ENCODE peak calls at places on chromosomes 1 and 21, in four cellular contexts. One of them, this sample, is unnamed.
A peak's percentile ranks its signal among the peaks of the same experiment; 100 is the strongest.

GRCh38 chr21:45329261-45330074 is 41.8 kb upstream of the POFUT2 start:
- DNase-seq in CD4-positive, alpha-beta T cell: no peak
- DNase-seq in HL-60: no peak
- DNase-seq in psoas muscle: peak; percentile 10
- DNase-seq in this sample: no peak

GRCh38 chr1:47587891-47588582 is 150.2 kb downstream of the FOXD2 start:
- DNase-seq in HL-60: no peak
- DNase-seq in psoas muscle: no peak
- DNase-seq in CD4-positive, alpha-beta T cell: no peak
- DNase-seq in this sample: peak; percentile 4

GRCh38 chr1:163213626-163214025 is 10.9 kb upstream of the RGS5 start:
- DNase-seq in psoas muscle: no peak
- DNase-seq in HL-60: no peak
- DNase-seq in CD4-positive, alpha-beta T cell: no peak
- DNase-seq in this sample: no peak

GRCh38 chr1:86538775-86539174 is 8.1 kb upstream of the CLCA4 start:
- DNase-seq in psoas muscle: no peak
- DNase-seq in HL-60: no peak
- DNase-seq in CD4-positive, alpha-beta T cell: no peak
- DNase-seq in this sample: no peak

GRCh38 chr1:22584001-22584557 is 20.8 kb downstream of the EPHA8 start:
- DNase-seq in psoas muscle: no peak
- DNase-seq in HL-60: peak; percentile 13
- DNase-seq in CD4-positive, alpha-beta T cell: no peak
- DNase-seq in this sample: no peak

GRCh38 chr1:145706282-145706681 is 886 bp downstream of the PDZK1 start:
- DNase-seq in CD4-positive, alpha-beta T cell: no peak
- DNase-seq in psoas muscle: no peak
- DNase-seq in HL-60: no peak
- DNase-seq in this sample: no peak

GRCh38 chr1:181893937-181894336 is 167.6 kb downstream of the ZNF648 start:
- DNase-seq in CD4-positive, alpha-beta T cell: no peak
- DNase-seq in psoas muscle: no peak
- DNase-seq in HL-60: no peak
- DNase-seq in this sample: no peak

GRCh38 chr1:182809414-182809957 is 19.9 kb downstream of the NPL start:
- DNase-seq in psoas muscle: no peak
- DNase-seq in CD4-positive, alpha-beta T cell: no peak
- DNase-seq in HL-60: no peak
- DNase-seq in this sample: no peak

GRCh38 chr1:185284533-185285244 is 32.4 kb downstream of the IVNS1ABP start:
- DNase-seq in HL-60: no peak
- DNase-seq in psoas muscle: no peak
- DNase-seq in CD4-positive, alpha-beta T cell: no peak
- DNase-seq in this sample: no peak

GRCh38 chr1:202861420-202862121 is 27.4 kb downstream of the RABIF start:
- DNase-seq in CD4-positive, alpha-beta T cell: peak; percentile 3
- DNase-seq in HL-60: peak; percentile 70
- DNase-seq in psoas muscle: peak; percentile 92
- DNase-seq in this sample: peak; percentile 90

GRCh38 chr1:224644553-224645154 is 28.5 kb downstream of the CNIH3 start:
- DNase-seq in CD4-positive, alpha-beta T cell: peak; percentile 42
- DNase-seq in HL-60: peak; percentile 24
- DNase-seq in psoas muscle: no peak
- DNase-seq in this sample: peak; percentile 50

DNA sequence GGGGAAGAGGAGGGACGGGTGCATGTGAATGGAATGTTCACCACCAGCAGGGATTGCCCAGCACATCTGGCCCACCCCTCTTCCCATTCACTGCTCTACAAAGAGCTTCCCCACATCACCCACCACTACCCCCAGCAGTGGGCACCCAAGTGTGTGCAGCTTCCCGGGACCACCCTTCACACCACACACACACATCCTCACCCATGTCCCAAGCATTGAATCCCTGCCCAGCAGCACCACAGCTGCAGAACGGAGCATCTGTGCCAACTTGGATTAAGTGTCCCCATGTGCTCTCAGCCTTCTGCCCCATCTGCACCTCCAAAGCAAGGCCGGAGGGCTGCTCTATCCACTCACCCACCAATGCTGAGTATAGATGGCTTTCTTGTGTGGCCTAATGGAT is 141.4 kb downstream of the PSMG1 start:
- DNase-seq in HL-60: no peak
- DNase-seq in CD4-positive, alpha-beta T cell: no peak
- DNase-seq in psoas muscle: no peak
- DNase-seq in this sample: no peak
- TF ChIP-seq CTCF in HL-60: no peak
- TF ChIP-seq CTCF in CD4-positive, alpha-beta T cell: no peak
- TF ChIP-seq CTCF in psoas muscle: no peak
- TF ChIP-seq CTCF in this sample: no peak

DNA sequence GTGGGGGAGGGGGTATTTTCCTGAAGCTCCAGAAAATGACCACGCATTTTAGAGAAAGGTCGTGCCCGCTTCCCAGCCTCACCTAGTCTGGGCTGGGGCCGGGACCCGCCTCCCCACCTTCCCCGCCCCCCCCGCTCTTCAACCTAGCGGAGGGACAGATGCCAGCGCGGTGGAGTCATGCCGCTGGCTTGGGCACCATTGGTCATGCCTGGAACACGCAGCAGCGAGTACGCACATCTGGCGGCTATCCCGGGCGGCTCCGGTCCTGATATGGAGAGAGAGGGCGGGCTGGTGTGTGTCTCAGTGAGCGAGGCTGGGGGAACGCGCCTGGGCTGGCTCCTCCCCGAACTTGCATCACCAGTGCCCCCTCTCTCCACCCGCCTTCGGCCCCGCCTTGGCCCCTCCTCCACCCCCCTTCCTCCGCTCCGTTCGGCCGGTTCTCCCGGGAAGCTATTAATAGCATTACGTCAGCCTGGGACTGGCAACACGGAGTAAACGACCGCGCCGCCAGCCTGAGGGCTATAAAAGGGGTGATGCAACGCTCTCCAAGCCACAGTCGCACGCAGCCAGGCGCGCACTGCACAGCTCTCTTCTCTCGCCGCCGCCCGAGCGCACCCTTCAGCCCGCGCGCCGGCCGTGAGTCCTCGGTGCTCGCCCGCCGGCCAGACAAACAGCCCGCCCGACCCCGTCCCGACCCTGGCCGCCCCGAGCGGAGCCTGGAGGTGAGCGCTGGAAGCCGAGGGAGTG is at the start of gene ATF3:
- DNase-seq in CD4-positive, alpha-beta T cell: peak; percentile 49
- DNase-seq in psoas muscle: peak; percentile 100
- DNase-seq in HL-60: peak; percentile 97
- DNase-seq in this sample: peak; percentile 98
- TF ChIP-seq CTCF in CD4-positive, alpha-beta T cell: no peak
- TF ChIP-seq CTCF in psoas muscle: no peak
- TF ChIP-seq CTCF in HL-60: no peak
- TF ChIP-seq CTCF in this sample: no peak

GRCh38 chr21:25953659-25954058 is 216.9 kb downstream of the APP start:
- DNase-seq in psoas muscle: no peak
- DNase-seq in CD4-positive, alpha-beta T cell: no peak
- DNase-seq in HL-60: no peak
- DNase-seq in this sample: no peak

GRCh38 chr21:25955646-25956045 is 214.9 kb downstream of the APP start:
- DNase-seq in CD4-positive, alpha-beta T cell: no peak
- DNase-seq in HL-60: no peak
- DNase-seq in psoas muscle: no peak
- DNase-seq in this sample: no peak

GRCh38 chr21:25960423-25960822 is 210.1 kb downstream of the APP start:
- DNase-seq in CD4-positive, alpha-beta T cell: no peak
- DNase-seq in psoas muscle: no peak
- DNase-seq in HL-60: no peak
- DNase-seq in this sample: no peak

GRCh38 chr21:25961042-25961441 is 209.5 kb downstream of the APP start:
- DNase-seq in HL-60: no peak
- DNase-seq in CD4-positive, alpha-beta T cell: no peak
- DNase-seq in psoas muscle: no peak
- DNase-seq in this sample: no peak

DNA sequence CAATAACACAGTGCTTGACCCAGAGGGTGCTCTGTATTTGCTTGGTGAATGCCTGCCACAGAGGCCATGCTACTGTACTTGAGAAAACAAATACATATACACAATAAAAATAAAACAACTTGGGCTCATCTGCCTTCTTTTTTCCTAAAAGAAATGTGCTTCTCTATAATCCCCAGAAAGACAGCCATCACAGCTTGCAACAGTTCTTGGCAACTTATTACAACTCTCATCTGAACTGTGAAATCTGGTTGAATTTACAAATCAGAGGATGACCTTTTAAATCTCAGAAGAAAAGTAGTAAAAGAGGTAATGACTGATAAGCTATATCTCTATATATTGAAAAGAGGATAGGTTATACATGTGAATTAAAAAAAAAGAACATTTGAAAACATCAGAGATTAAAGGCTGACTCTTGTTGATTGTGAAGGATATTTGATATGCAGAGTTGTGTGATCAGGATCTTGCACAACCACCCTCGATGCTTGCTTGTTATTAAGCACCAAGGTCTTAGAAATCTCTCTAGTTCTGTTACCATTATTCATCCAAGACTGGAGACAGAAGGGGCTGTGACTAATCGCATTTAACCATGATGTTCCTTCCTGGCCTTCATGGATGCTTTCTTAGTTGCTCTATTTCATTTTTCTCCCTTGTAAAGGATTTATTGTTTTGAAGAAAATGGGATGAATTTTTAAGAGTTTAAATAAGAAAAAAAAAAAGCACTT is 213.4 kb downstream of the APP start:
- DNase-seq in psoas muscle: no peak
- DNase-seq in CD4-positive, alpha-beta T cell: no peak
- DNase-seq in HL-60: no peak
- DNase-seq in this sample: no peak
- TF ChIP-seq CTCF in psoas muscle: no peak
- TF ChIP-seq CTCF in CD4-positive, alpha-beta T cell: no peak
- TF ChIP-seq CTCF in HL-60: no peak
- TF ChIP-seq CTCF in this sample: no peak

GRCh38 chr1:20726107-20726911 is 6.2 kb downstream of the SH2D5 start:
- DNase-seq in psoas muscle: no peak
- DNase-seq in CD4-positive, alpha-beta T cell: no peak
- DNase-seq in HL-60: no peak
- DNase-seq in this sample: no peak

GRCh38 chr1:20729155-20729931 is 3.2 kb downstream of the SH2D5 start:
- DNase-seq in HL-60: no peak
- DNase-seq in psoas muscle: no peak
- DNase-seq in CD4-positive, alpha-beta T cell: no peak
- DNase-seq in this sample: no peak

GRCh38 chr1:20726932-20727745 is 5.4 kb downstream of the SH2D5 start:
- DNase-seq in HL-60: no peak
- DNase-seq in psoas muscle: no peak
- DNase-seq in CD4-positive, alpha-beta T cell: no peak
- DNase-seq in this sample: no peak

GRCh38 chr1:20728371-20729154 is 3.9 kb downstream of the SH2D5 start:
- DNase-seq in HL-60: no peak
- DNase-seq in CD4-positive, alpha-beta T cell: no peak
- DNase-seq in psoas muscle: no peak
- DNase-seq in this sample: no peak

GRCh38 chr1:20727746-20728316 is 4.7 kb downstream of the SH2D5 start:
- DNase-seq in psoas muscle: no peak
- DNase-seq in CD4-positive, alpha-beta T cell: no peak
- DNase-seq in HL-60: no peak
- DNase-seq in this sample: no peak
- TF ChIP-seq CTCF in psoas muscle: no peak
- TF ChIP-seq CTCF in CD4-positive, alpha-beta T cell: no peak
- TF ChIP-seq CTCF in HL-60: no peak
- TF ChIP-seq CTCF in this sample: peak; percentile 12

GRCh38 chr1:172483448-172483847 is 39.6 kb upstream of the PIGC start:
- DNase-seq in psoas muscle: no peak
- DNase-seq in CD4-positive, alpha-beta T cell: no peak
- DNase-seq in HL-60: no peak
- DNase-seq in this sample: no peak
- TF ChIP-seq CTCF in psoas muscle: no peak
- TF ChIP-seq CTCF in CD4-positive, alpha-beta T cell: no peak
- TF ChIP-seq CTCF in HL-60: no peak
- TF ChIP-seq CTCF in this sample: no peak

DNA sequence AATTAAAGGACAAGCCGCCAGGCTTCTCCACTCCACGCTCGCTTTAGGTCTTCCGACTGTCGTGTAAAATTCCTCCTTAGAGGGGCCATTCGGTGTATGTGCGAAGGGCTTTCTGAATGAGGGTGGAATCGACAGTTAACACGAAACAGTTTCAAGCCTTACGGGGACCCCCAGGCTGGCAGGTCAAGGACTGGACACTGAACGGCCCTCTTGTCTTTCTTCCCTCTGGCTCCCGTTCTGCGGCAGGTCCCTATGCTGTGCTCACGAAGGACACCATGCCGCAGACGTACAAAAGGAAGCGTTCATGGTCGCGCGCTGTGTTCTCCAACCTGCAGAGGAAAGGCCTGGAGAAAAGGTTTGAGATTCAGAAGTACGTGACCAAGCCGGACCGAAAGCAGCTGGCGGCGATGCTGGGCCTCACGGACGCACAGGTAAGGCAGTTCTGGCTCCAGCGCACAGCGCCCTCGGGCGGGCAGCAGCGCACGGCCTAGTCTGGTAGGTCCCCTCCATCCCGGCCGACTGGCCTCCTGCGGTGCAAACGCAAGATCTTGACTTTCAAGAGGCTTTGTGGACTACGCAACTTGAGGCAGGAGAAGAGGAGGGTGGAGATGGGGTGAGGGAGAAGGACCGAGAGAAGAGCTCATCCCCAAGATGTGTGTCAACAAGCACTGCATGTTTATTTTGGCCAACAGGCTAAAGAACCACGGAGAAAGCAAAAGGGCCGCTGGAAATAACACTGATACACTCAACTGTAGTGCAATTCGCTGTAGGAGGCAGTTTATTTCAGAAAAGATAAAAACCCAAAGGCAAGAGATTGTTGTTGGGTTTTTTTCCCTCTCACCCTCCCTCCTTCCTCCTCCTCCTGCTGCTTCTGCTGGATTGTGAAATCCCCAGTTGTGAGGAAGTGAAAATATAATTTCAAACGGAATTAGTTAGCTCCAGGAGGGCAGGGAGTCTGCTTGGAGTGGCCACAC is 3.0 kb downstream of the HLX start:
- DNase-seq in psoas muscle: peak; percentile 49
- DNase-seq in HL-60: peak; percentile 80
- DNase-seq in CD4-positive, alpha-beta T cell: no peak
- DNase-seq in this sample: no peak
- TF ChIP-seq CTCF in psoas muscle: no peak
- TF ChIP-seq CTCF in HL-60: peak; percentile 26
- TF ChIP-seq CTCF in CD4-positive, alpha-beta T cell: no peak
- TF ChIP-seq CTCF in this sample: peak; percentile 59

GRCh38 chr1:93734999-93735398 is 53.4 kb upstream of the BCAR3 start:
- DNase-seq in HL-60: no peak
- DNase-seq in psoas muscle: no peak
- DNase-seq in CD4-positive, alpha-beta T cell: no peak
- DNase-seq in this sample: no peak
- TF ChIP-seq CTCF in HL-60: no peak
- TF ChIP-seq CTCF in psoas muscle: no peak
- TF ChIP-seq CTCF in CD4-positive, alpha-beta T cell: no peak
- TF ChIP-seq CTCF in this sample: no peak

GRCh38 chr1:24570265-24571125 is 14.6 kb downstream of the NCMAP start:
- DNase-seq in CD4-positive, alpha-beta T cell: no peak
- DNase-seq in HL-60: no peak
- DNase-seq in psoas muscle: no peak
- DNase-seq in this sample: no peak

GRCh38 chr1:24564695-24565094 is 8.8 kb downstream of the NCMAP start:
- DNase-seq in CD4-positive, alpha-beta T cell: no peak
- DNase-seq in psoas muscle: no peak
- DNase-seq in HL-60: no peak
- DNase-seq in this sample: no peak

GRCh38 chr1:24566266-24566867 is 10.5 kb downstream of the NCMAP start:
- DNase-seq in psoas muscle: no peak
- DNase-seq in CD4-positive, alpha-beta T cell: no peak
- DNase-seq in HL-60: no peak
- DNase-seq in this sample: no peak

GRCh38 chr1:24568475-24568874 is 12.6 kb downstream of the NCMAP start:
- DNase-seq in HL-60: no peak
- DNase-seq in CD4-positive, alpha-beta T cell: no peak
- DNase-seq in psoas muscle: no peak
- DNase-seq in this sample: no peak

GRCh38 chr1:24567792-24568388 is 12.0 kb downstream of the NCMAP start:
- DNase-seq in psoas muscle: no peak
- DNase-seq in HL-60: no peak
- DNase-seq in CD4-positive, alpha-beta T cell: peak; percentile 5
- DNase-seq in this sample: no peak
- TF ChIP-seq CTCF in psoas muscle: no peak
- TF ChIP-seq CTCF in HL-60: no peak
- TF ChIP-seq CTCF in CD4-positive, alpha-beta T cell: no peak
- TF ChIP-seq CTCF in this sample: peak; percentile 15